ENCODE peak calls at places on chromosomes 7 and 10, in six cellular contexts. J, L, N, S, P and X are unnamed samples.

GRCh38 chr7:29126804-29127203 is 19.5 kb downstream of the CPVL start:
- DNase-seq in L (no peak), P (peak), J (no peak), S (no peak), N (no peak), X (no peak)

GRCh38 chr10:12628964-12629766 is 279.8 kb downstream of the CAMK1D start:
- DNase-seq in N (no peak), J (peak), P (no peak), S (no peak), L (no peak), X (no peak)

GRCh38 chr10:101028446-101029244 is 2.3 kb downstream of the PDZD7 start:
- DNase-seq in J (no peak), L (no peak), N (no peak), S (no peak), P (no peak), X (peak)

GRCh38 chr7:39826166-39826565 is 123.9 kb upstream of the CDK13 start:
- DNase-seq in P (no peak), S (no peak), J (no peak), N (no peak), L (no peak), X (no peak)

GRCh38 chr7:158369290-158369689 is 218.3 kb downstream of the PTPRN2 start:
- DNase-seq in S (no peak), P (no peak), N (no peak), L (no peak), J (no peak), X (no peak)

GRCh38 chr7:50085344-50085743 is 7.7 kb downstream of the ZPBP start:
- DNase-seq in S (no peak), L (no peak), J (no peak), N (no peak), P (no peak), X (no peak)

GRCh38 chr7:46784746-46785145 is 797.2 kb downstream of the TNS3 start:
- DNase-seq in S (no peak), J (peak), L (no peak), P (peak), N (no peak), X (no peak)

GRCh38 chr7:1922071-1922869 is 252.2 kb downstream of the ELFN1 start:
- DNase-seq in L (no peak), J (no peak), N (no peak), S (no peak), P (no peak), X (peak)

GRCh38 chr7:129827467-129827990 is 125.2 kb downstream of the UBE2H start:
- DNase-seq in N (no peak), S (no peak), J (no peak), P (no peak), L (no peak), X (no peak)

GRCh38 chr7:69932034-69932628 is 333.9 kb downstream of the AUTS2 start:
- DNase-seq in L (no peak), P (no peak), J (peak), N (no peak), S (no peak), X (peak)

GRCh38 chr7:40843338-40844026 is 708.7 kb downstream of the SUGCT start:
- DNase-seq in N (no peak), L (no peak), J (no peak), S (no peak), P (no peak), X (no peak)

GRCh38 chr7:133854739-133855138 is 272.4 kb upstream of the LRGUK start:
- DNase-seq in S (no peak), L (peak), N (peak), J (peak), P (peak), X (peak)

GRCh38 chr7:35792472-35793224 is 8.2 kb upstream of the SEPTIN7 start:
- DNase-seq in N (no peak), S (no peak), L (no peak), P (peak), J (no peak), X (no peak)

GRCh38 chr7:112399501-112399900 is 50.8 kb upstream of the IFRD1 start:
- DNase-seq in S (no peak), P (no peak), N (no peak), L (no peak), J (no peak), X (no peak)

GRCh38 chr7:118312966-118313365 is 88.5 kb downstream of the ANKRD7 start:
- DNase-seq in S (peak), P (no peak), N (no peak), L (no peak), J (no peak), X (peak)

GRCh38 chr10:131872837-131873375 is 27.9 kb upstream of the PPP2R2D start:
- DNase-seq in P (no peak), L (no peak), N (no peak), J (no peak), S (no peak), X (no peak)

GRCh38 chr7:36794689-36795088 is 70.4 kb upstream of the AOAH start:
- DNase-seq in N (no peak), S (no peak), L (peak), P (no peak), J (no peak), X (no peak)

GRCh38 chr10:69479737-69480412 is 28.6 kb downstream of the TSPAN15 start:
- DNase-seq in S (no peak), P (peak), J (no peak), N (no peak), L (no peak), X (peak)

GRCh38 chr7:12963435-12963834 is 276.0 kb downstream of the ARL4A start:
- DNase-seq in J (no peak), P (no peak), L (no peak), N (no peak), S (no peak), X (no peak)

GRCh38 chr7:1192171-1192676 is 32.2 kb upstream of the ZFAND2A start:
- DNase-seq in N (no peak), P (peak), J (peak), L (no peak), S (no peak), X (peak)

GRCh38 chr10:46525177-46525823 is 31.2 kb downstream of the GPRIN2 start:
- DNase-seq in N (no peak), S (no peak), J (peak), P (peak), L (no peak), X (peak)

GRCh38 chr10:75429159-75429827 is 2.1 kb upstream of the LRMDA start:
- DNase-seq in J (no peak), S (no peak), P (no peak), N (no peak), L (no peak), X (peak)

DNA sequence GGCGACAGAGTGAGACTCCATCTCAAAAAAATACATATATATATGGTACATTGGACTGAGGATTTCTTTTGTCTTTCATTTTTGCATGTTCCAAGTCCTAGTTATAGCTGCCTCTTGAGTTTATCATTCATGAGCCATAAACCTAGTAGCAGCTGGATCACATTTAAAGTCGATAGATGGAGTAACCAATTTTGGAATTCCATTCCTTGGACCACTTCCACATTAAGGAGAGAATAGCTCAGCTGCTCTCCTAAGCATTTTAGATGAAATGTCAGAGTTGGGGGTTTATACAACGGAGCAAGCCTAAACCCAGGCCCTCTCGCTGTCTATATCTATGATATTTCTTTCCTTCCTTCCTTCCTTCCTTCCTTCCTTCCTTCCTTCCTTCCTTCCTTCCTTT is 141.2 kb downstream of the LYZL1 start:
- DNase-seq in P (no peak), J (no peak), N (no peak), L (no peak), S (no peak), X (no peak)
- TF ChIP-seq MYC in P (no peak), J (no peak), N (no peak), L (no peak), S (no peak), X (no peak)

GRCh38 chr10:87776328-87776727 is 41.7 kb downstream of the ATAD1 start:
- DNase-seq in J (no peak), S (no peak), L (no peak), P (no peak), N (no peak), X (no peak)

GRCh38 chr10:87775766-87776165 is 42.3 kb downstream of the ATAD1 start:
- DNase-seq in J (no peak), S (no peak), L (no peak), P (peak), N (no peak), X (no peak)

GRCh38 chr10:87767253-87767652 is 50.8 kb downstream of the ATAD1 start:
- DNase-seq in L (no peak), N (no peak), J (no peak), S (no peak), P (no peak), X (peak)

DNA sequence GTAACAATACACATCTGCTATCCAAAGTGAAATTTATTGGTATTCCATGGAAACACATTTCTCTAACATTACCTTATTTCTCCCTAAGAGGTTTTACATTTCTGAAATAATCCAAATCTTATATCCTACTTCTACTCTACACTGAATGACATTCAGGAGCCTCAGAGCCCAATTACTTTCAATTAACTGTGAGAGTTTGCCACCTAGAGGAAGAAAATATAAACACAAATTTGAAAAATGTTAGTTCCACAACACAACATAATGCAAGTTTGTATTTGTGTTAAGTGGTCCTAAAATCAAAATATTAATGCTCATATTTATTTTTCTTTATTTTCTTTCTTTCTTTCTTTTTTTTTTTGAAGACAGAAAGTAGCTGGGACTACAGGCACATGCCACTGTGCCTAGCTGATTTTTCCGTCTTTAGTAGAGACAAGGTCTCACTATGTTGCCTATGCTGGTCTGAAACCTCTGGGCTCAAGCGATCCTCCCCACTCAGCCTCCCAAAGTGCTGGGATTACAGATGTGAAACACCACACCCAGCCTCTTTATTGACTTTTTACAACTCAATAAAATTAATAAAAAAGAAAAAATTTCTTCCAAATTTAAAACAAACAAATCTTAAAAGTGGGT is 46.0 kb downstream of the ATAD1 start:
- DNase-seq in N (no peak), P (peak), L (peak), J (peak), S (no peak), X (peak)
- TF ChIP-seq CTCF in N (peak), P (peak), L (peak), J (peak), S (peak), X (peak)

DNA sequence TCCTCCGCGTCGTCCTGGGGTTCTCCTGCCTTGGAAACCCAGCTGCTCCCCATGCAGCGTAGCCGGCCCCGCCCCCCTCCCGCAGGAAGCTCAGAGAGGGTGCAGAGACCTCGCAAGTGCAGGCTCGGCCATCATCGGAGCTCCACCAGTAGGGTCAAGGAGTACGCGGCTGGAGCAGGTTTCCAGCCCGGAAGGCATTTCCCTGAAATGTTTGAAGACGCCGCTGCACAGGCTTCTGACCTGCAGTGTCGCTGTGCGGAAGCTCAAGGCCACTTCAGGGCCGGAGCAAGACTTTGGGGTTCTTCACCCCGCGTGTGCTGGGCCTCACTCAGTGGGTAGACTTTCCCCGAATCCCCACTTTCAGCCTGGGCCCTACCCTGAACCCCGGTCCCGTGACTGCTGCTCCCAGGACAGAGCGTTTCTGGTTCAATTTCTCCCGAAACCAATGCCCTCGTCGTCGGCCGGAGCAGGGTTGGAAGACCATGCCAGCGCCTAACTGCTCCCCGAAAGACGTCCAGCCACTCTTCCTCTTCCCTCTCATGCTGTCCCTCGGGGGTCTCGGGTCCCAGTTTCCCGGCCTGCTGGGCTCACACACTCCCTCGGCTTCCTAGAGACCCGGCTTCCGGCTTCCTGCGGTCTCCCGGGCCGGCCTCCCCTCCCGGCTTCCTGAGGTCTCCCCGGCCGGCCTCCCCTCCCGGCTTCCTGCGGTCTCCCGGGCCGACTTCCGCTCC is 52.1 kb downstream of the INSIG1 start:
- DNase-seq in N (peak), L (no peak), S (no peak), J (no peak), P (no peak), X (no peak)
- TF ChIP-seq MYC in N (no peak), L (no peak), S (no peak), J (no peak), P (no peak), X (no peak)

DNA sequence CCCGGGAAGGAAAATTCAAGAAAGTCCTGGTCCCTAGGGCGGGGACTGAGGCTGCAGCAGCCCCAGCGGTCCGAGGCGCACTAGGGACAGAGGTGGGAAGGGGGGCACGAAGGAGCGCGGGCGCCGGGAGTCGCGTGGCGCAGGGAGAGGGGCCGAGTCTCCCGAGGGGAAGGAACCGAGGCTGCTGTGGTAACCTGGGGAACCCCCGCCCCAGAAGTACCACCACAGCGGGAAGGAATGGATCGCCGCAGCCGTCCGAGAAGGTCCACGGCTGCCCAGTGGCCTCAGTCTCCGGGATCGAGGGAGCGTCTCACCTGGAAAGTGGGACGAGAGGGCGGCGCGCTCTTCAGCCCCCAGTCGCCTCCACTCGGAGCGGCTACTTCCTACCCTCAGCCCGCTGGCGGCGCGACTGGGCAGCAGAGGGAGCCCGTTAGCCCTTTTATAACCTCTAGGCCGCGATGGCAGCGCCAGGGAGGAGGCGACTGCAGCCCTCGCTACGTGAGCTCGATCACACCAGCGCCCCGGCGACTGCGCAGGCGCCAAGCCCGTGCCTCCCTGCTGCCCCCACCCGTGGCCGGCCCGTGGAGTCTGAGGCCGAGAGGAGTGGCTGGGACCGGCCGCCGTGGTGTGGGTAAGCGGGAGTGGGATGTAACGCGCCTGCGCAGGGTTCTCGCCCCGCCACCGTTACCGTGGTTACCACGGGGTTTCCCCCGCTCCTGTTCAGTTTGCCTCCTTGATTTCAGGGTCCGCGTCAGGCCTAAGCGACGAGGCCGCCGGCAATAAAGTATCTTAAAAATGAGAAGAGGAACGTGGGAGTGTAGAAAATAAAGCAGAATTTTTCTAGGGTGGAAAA is at the start of gene P4HA1:
- DNase-seq in P (peak), J (peak), N (peak), S (peak), L (peak), X (peak)
- TF ChIP-seq CTCF in P (peak), J (peak), N (peak), S (peak), L (peak), X (peak)

DNA sequence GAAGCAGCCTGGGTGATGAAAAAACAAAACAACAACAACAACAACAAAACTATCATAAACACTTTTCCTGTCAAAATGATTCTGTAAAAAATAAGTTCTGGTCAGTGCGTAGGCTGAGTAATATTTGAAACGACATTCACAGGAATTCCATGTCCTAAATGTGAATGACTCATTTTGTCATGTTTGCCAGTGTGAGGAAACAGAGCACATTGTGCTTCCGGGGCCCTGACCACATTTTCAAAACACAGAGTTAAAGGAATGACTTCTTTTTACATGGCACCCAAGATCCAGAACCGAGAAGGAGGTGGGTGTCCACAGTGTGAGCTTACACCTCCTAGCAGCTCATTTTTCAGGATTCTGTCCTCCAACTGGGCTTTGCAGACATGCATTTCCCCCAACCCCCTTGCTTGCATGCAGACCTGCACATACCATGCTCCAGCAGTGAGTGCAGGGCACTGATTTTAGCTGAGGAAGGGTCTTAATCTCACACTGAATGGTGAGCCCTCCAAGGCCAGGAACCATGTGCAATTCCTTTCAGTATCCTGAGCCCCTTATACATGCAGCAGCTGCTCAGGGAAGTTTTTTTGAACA is 3.0 kb downstream of the CLRN3 start:
- DNase-seq in S (no peak), N (no peak), P (no peak), L (no peak), J (no peak), X (peak)
- TF ChIP-seq MYC in S (no peak), N (no peak), P (no peak), L (no peak), J (no peak), X (no peak)